ENCODE peak calls at places on chromosomes 16 and 17, in five cellular contexts. Q is lower lobe of right lung, M is Panc1, J is pancreas, H is neural progenitor cell. S is an unnamed sample.

GRCh38 chr16:84245933-84246678 is 6.3 kb upstream of the KCNG4 start:
- DNase-seq in Q (no peak), M (no peak), J (no peak), H (no peak), S (no peak)

GRCh38 chr16:68086336-68086821 is 1.2 kb downstream of the NFATC3 start:
- DNase-seq in Q (no peak), M (no peak), J (no peak), H (peak; percentile 52), S (no peak)

GRCh38 chr17:45150911-45151809 is 2.9 kb downstream of the HEXIM1 start:
- DNase-seq in Q (no peak), M (no peak), J (no peak), H (no peak), S (no peak)

GRCh38 chr17:48927978-48928716 is 16.5 kb downstream of the SNF8 start:
- DNase-seq in Q (no peak), M (no peak), J (no peak), H (no peak), S (no peak)

GRCh38 chr17:67689534-67690177 is 28.1 kb upstream of the NOL11 start:
- DNase-seq in Q (no peak), M (peak; percentile 22), J (no peak), H (peak; percentile 75), S (peak; percentile 15)

GRCh38 chr17:6713130-6713917 is at the start of gene SLC13A5:
- DNase-seq in Q (no peak), M (no peak), J (no peak), H (peak; percentile 93), S (no peak)

GRCh38 chr17:74148446-74148845 is 55.0 kb upstream of the RPL38 start:
- DNase-seq in Q (no peak), M (no peak), J (no peak), H (no peak), S (no peak)

GRCh38 chr17:79943354-79944241 is 92.1 kb downstream of the TBC1D16 start:
- DNase-seq in Q (peak; percentile 34), M (no peak), J (peak; percentile 59), H (no peak), S (no peak)

GRCh38 chr17:40316571-40317344 is 7.8 kb downstream of the RARA start:
- DNase-seq in Q (peak; percentile 77), M (no peak), J (peak; percentile 85), H (peak; percentile 85), S (no peak)

GRCh38 chr16:65888201-65888600 is 478.3 kb upstream of the CDH5 start:
- DNase-seq in Q (no peak), M (no peak), J (no peak), H (no peak), S (no peak)

GRCh38 chr17:5642752-5643151 is 58.4 kb upstream of the NLRP1 start:
- DNase-seq in Q (no peak), M (no peak), J (no peak), H (no peak), S (no peak)

GRCh38 chr16:59573528-59574271 is 839.6 kb upstream of the GOT2 start:
- DNase-seq in Q (no peak), M (peak; percentile 41), J (no peak), H (no peak), S (no peak)

GRCh38 chr16:2962334-2963073 is 1.6 kb upstream of the KREMEN2 start:
- DNase-seq in Q (no peak), M (no peak), J (peak; percentile 79), H (peak; percentile 24), S (no peak)

GRCh38 chr17:63364944-63365343 is 81.2 kb downstream of the CYB561 start:
- DNase-seq in Q (no peak), M (no peak), J (no peak), H (no peak), S (no peak)

GRCh38 chr17:28041844-28042656 is 427 bp upstream of the NLK start:
- DNase-seq in Q (no peak), M (no peak), J (no peak), H (no peak), S (no peak)

GRCh38 chr16:68081796-68082567 is 3.2 kb upstream of the NFATC3 start:
- DNase-seq in Q (no peak), M (no peak), J (no peak), H (no peak), S (no peak)

GRCh38 chr17:62172492-62173291 is 107.6 kb upstream of the MED13 start:
- DNase-seq in Q (no peak), M (no peak), J (no peak), H (no peak), S (no peak)

GRCh38 chr16:72073831-72074230 is 10.8 kb downstream of the HPR start:
- DNase-seq in Q (no peak), M (no peak), J (no peak), H (no peak), S (no peak)

GRCh38 chr16:24875466-24875865 is 29.7 kb downstream of the SLC5A11 start:
- DNase-seq in Q (no peak), M (no peak), J (no peak), H (no peak), S (no peak)

GRCh38 chr16:30533146-30533522 is 1.5 kb downstream of the ZNF747 start:
- DNase-seq in Q (no peak), M (no peak), J (no peak), H (no peak), S (no peak)
- H3K4me3 ChIP-seq in Q (peak overlapping the region; percentile 84), M (no peak overlapping the region), J (no peak overlapping the region), H (no peak overlapping the region), S (no peak overlapping the region)

GRCh38 chr16:28492511-28492910 is 637 bp upstream of the CLN3 start:
- DNase-seq in Q (no peak), M (no peak), J (no peak), H (no peak), S (no peak)

GRCh38 chr16:28495795-28496749 is 1.6 kb downstream of the APOBR start:
- DNase-seq in Q (no peak), M (no peak), J (no peak), H (no peak), S (no peak)

GRCh38 chr16:28491970-28492474 is at the start of gene CLN3:
- DNase-seq in Q (peak; percentile 95), M (peak; percentile 83), J (peak; percentile 93), H (peak; percentile 91), S (peak; percentile 70)

GRCh38 chr16:28495098-28495793 is 803 bp downstream of the APOBR start:
- DNase-seq in Q (no peak), M (no peak), J (no peak), H (no peak), S (no peak)

DNA sequence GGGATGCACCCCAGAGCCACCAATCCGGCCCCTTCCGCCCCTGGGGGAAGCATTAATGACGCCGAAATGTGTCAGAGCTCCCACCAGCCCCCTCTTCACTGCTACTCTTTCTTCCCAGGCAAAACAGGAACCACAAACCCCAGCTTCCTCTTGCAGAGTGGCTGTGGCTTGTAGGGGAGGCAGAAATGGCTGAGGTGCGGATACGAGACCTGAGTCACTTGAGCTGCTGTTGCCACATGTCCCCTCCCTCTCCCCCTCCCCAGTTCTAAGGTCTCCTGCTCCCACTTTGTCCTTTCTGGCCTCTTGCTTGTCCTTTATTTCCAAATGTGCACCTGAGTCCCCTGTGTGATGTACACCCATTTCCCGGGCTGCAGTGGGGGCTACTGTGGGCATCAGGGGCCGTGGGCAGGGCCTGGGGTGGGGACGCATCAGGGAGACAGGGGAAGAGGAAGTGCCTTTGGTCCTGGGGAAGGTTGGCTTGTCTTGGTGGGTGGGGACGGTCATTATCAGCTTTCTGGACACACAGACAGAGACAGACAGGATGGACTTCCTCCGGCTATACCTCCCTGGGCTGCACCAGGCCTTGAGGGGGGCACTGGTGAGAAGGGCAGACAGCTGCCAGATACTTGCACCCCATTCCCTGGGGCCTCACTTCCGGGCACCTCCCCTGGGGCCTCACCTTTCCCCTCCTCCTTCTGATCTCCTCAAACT is at the start of gene APOBR:
- DNase-seq in Q (peak; percentile 78), M (no peak), J (no peak), H (no peak), S (no peak)
- H3K4me3 ChIP-seq in Q (peak within 1 kb of the TSS; percentile 50), M (no peak within 1 kb of the TSS), J (no peak within 1 kb of the TSS), H (no peak within 1 kb of the TSS), S (no peak within 1 kb of the TSS)

GRCh38 chr17:75808549-75808904 is 23.9 kb downstream of the UNK start:
- DNase-seq in Q (no peak), M (no peak), J (no peak), H (no peak), S (no peak)
- H3K4me3 ChIP-seq in Q (no peak overlapping the region), M (no peak overlapping the region), J (no peak overlapping the region), H (no peak overlapping the region), S (no peak overlapping the region)

GRCh38 chr16:89744813-89745212 is 23.5 kb downstream of the ZNF276 start:
- DNase-seq in Q (no peak), M (no peak), J (no peak), H (no peak), S (no peak)

GRCh38 chr16:89742948-89743347 is 21.6 kb downstream of the ZNF276 start:
- DNase-seq in Q (no peak), M (no peak), J (no peak), H (no peak), S (no peak)

GRCh38 chr16:89749637-89750036 is 28.3 kb downstream of the ZNF276 start:
- DNase-seq in Q (peak; percentile 76), M (no peak), J (no peak), H (no peak), S (no peak)

GRCh38 chr16:89741342-89742014 is 20.1 kb downstream of the ZNF276 start:
- DNase-seq in Q (no peak), M (no peak), J (no peak), H (no peak), S (no peak)

DNA sequence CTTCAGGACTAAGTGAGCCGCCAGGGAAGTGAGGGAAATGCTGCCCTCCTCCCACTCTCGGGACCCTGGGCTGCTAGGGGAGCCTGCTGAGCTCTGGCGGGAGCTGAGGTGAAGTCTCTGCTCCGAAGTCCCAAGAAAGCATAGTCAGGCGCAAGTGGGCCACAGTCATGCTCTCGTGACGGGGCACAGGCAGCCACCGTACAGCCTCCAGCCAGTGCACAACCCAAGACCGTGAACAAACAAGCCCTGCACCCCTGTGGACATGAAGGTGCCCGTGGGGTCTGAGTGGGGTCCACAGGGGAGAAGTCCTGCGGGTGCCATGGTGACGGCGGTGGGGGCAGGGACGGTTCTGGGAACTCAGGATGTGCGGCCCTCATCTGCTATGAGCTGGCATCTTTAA is 24.7 kb downstream of the ZNF276 start:
- DNase-seq in Q (no peak), M (no peak), J (no peak), H (no peak), S (no peak)
- H3K4me3 ChIP-seq in Q (no peak overlapping the region), M (no peak overlapping the region), J (no peak overlapping the region), H (no peak overlapping the region), S (no peak overlapping the region)